ENCODE peak calls at places on chromosomes 11 and 22, in six cellular contexts. O is type B pancreatic cell, C is sigmoid colon, A is transverse colon, P is tibial artery, E is body of pancreas. H is an unnamed sample.

GRCh38 chr11:26188559-26188958 is 143.4 kb upstream of the ANO3 start:
- DNase-seq in O (no peak), C (no peak), A (no peak), P (no peak), E (no peak), H (no peak)

GRCh38 chr11:35214792-35215193 is 75.8 kb downstream of the CD44 start:
- DNase-seq in O (no peak), C (no peak), A (no peak), P (no peak), E (no peak), H (no peak)

GRCh38 chr11:46315783-46316563 is 31.3 kb upstream of the DGKZ start:
- DNase-seq in O (no peak), C (no peak), A (no peak), P (no peak), E (peak), H (no peak)

GRCh38 chr22:46701262-46701661 is 36.8 kb downstream of the CERK start:
- DNase-seq in O (no peak), C (no peak), A (no peak), P (no peak), E (no peak), H (no peak)

GRCh38 chr11:85811624-85812023 is 683 bp upstream of the SYTL2 start:
- DNase-seq in O (no peak), C (no peak), A (no peak), P (no peak), E (no peak), H (no peak)

GRCh38 chr22:30048711-30049110 is 31.6 kb upstream of the HORMAD2 start:
- DNase-seq in O (no peak), C (no peak), A (no peak), P (no peak), E (no peak), H (no peak)

GRCh38 chr11:75198278-75198948 is 42.2 kb upstream of the TPBGL start:
- DNase-seq in O (no peak), C (peak), A (no peak), P (peak), E (no peak), H (no peak)

GRCh38 chr11:130827697-130828377 is 88.4 kb downstream of the SNX19 start:
- DNase-seq in O (no peak), C (peak), A (peak), P (peak), E (peak), H (peak)

GRCh38 chr11:95371147-95371546 is 140.1 kb upstream of the SESN3 start:
- DNase-seq in O (no peak), C (no peak), A (no peak), P (no peak), E (no peak), H (no peak)

GRCh38 chr11:1640076-1640946 is 10.7 kb downstream of the KRTAP5-5 start:
- DNase-seq in O (no peak), C (peak), A (peak), P (no peak), E (peak), H (peak)
- TF ChIP-seq CTCF in O (peak), C (no peak), A (peak), P (peak), E (peak), H (peak)

GRCh38 chr11:69360606-69361005 is 66.7 kb downstream of the MYEOV start:
- DNase-seq in O (peak), C (no peak), A (no peak), P (no peak), E (no peak), H (no peak)

GRCh38 chr11:69361048-69361447 is 67.1 kb downstream of the MYEOV start:
- DNase-seq in O (peak), C (no peak), A (peak), P (peak), E (no peak), H (no peak)

GRCh38 chr11:69361466-69361865 is 67.5 kb downstream of the MYEOV start:
- DNase-seq in O (peak), C (no peak), A (peak), P (peak), E (no peak), H (no peak)

GRCh38 chr11:69359735-69360470 is 65.9 kb downstream of the MYEOV start:
- DNase-seq in O (peak), C (no peak), A (no peak), P (peak), E (no peak), H (no peak)

DNA sequence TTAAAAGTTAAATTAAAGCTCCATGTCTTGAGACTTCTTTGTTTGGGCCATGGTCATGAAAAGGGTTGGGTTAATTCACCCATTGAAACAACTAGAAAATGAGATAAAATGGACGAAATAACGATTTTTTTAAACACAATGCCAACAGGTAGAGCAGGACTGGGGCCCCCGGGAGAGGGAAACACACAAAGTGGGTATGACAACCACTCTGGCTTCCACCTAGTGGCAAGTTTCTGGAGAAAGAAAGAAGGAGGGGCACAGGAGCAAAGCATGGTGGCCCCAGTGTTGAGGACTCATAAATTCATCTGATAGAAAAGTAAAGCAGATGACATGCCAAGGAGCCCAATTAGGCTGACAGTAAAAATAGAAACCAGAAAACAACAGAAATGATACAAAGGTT is 68.4 kb downstream of the MYEOV start:
- DNase-seq in O (peak), C (no peak), A (no peak), P (peak), E (no peak), H (no peak)
- TF ChIP-seq CTCF in O (peak), C (no peak), A (no peak), P (no peak), E (no peak), H (no peak)

GRCh38 chr11:111528557-111528956 is 12.0 kb upstream of the LAYN start:
- DNase-seq in O (no peak), C (no peak), A (no peak), P (no peak), E (no peak), H (no peak)
- TF ChIP-seq CTCF in O (no peak), C (no peak), A (no peak), P (no peak), E (no peak), H (peak)

DNA sequence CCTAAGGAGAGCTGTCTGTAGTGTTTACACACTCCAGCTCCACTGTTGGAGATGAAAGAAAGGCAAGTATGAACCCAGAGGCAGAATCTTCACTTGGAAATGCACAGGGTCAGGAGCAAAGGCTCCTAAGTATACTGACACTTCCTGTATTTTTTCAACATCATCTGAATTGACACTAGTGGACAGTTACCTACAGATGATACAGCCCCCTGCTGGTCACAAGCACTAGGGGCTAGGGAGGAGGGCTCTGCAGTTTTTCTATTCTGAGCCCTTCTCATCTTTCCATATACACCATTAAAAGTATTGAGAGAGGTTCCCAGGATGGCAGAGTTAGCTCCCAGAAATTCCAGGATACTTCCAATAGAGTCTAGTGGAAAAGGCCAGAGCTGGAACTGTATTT is 290.3 kb upstream of the API5 start:
- DNase-seq in O (no peak), C (no peak), A (no peak), P (no peak), E (no peak), H (peak)
- TF ChIP-seq CTCF in O (peak), C (no peak), A (no peak), P (no peak), E (no peak), H (peak)

DNA sequence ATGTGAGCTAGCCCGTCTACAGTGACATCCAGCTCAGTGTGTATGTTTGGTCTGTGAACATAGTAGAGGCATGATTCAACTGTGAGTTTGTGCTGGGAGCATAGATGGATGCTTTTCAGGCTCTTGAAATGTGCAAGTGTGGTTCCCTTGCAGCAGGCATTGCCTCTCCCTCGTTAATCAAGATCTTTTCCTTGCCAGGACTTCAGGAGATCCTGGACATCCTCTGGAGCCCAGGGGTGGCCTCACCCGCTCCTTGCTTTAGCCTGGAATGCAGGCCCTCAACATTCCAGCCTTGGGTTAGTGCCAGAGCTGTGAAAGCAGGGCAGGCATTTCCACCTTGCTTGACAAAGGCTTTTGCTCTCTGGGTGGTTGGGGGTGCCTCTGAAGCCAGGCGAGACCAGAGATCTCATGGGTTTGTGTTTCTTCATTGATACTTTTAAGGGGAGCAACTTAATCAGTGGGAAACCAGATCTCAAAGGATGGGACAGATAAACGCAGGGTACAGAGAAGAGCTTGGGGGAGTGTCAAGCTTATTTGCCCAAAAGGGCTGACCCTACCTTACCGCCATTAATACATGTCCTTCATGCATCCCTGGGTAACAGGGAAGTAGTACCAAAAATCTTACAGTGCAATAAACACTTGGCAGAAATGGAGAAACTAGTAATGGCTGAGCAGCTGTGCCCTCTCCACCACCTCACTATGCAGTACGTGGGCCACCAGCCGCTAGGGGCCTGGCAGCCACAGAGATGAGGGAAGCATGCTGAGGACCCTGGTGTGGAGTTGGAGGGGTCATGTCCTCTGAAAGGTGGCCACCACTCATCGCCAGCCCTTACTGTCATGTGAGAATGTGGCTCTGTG is 72.1 kb downstream of the PTPRJ start:
- DNase-seq in O (no peak), C (no peak), A (peak), P (no peak), E (peak), H (no peak)
- TF ChIP-seq CTCF in O (no peak), C (no peak), A (no peak), P (no peak), E (no peak), H (no peak)

DNA sequence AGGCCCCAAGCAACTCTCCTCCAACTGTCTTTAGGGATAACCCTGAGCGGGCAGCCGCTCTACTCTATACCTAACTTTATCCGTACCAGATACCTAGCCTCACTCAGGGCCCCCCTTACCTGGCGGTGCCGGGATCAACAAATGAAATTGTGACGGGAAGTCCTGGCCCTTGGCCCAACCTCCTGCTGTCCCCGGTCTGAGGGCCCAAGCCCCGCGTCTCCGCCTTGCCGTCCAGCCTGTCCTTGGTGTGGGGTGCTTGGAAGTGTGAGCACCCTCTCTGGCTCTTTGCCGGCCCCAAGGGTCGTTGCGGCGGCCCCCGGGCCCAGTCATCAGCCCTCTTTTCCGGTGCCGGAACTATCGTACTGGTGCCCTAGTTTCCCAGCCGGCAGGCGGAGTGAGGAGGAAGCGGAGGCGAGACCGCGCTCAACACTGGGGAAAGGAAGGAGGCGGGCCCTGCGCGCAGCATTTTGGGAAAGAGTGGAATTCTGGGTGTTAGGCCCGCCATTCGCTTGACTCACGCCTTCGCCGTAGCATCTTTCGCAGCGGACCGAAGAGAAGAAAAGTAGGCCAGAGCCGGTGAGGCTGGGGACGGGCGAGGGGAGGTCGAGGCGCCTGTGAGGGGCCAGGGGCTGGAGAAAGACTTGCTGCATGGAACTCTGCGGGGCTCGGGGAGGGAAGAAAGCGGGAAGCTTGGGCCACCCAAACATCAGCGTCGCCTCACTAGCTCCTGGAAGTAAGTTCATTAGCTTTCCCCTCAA is at the start of gene SNRPD3:
- DNase-seq in O (peak), C (peak), A (peak), P (peak), E (peak), H (peak)
- TF ChIP-seq CTCF in O (peak), C (peak), A (peak), P (peak), E (peak), H (no peak)

GRCh38 chr22:19797086-19797485 is 36.5 kb downstream of the TBX1 start:
- DNase-seq in O (no peak), C (no peak), A (no peak), P (no peak), E (no peak), H (no peak)
- TF ChIP-seq CTCF in O (no peak), C (no peak), A (no peak), P (no peak), E (no peak), H (no peak)

DNA sequence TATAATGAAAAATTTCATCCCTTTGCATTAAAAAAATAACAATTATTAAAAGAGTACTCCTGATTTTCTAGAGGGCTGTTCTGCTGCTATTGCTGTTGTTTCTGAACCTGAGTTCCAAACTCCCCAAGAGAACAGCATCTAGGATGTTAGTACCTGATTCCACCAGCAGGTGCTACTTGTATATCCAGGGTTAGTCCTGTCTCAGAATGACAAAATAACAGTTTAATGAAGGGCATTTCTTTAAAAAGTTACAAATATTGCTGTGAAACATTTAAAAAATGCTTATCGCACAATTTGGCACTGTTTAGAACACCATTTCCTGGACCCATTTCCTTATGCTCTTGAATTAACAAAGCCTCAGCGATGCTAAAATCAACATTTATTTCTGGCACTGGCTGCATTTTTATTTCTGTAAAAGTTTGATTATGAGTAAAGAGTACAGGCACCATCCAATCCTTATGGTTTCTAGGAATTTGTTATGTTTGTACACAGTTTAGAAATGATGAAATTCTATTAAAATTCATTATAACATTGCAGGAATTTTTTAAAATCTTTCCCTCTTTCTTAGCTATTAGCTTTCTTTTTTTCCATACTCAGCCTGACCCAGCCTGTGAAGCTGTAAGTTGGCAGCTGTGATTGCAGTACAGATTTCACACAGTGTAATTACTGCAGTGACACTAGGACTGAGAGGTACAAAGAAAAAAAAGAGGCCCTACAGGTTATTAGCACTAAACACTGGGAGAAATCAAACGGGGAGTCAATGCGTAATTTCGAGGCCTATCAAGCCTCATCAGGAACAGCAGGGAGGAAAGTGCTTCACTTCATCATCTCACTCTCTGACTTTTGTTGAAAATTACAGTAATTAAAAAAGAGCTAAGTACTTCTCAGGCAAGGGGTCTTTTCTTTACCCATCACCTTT is 208.8 kb downstream of the DCDC1 start:
- DNase-seq in O (no peak), C (no peak), A (no peak), P (no peak), E (no peak), H (no peak)
- TF ChIP-seq CTCF in O (peak), C (no peak), A (no peak), P (no peak), E (no peak), H (peak)

H was measured in GM13977.